ENCODE peak calls at places on chromosome 10, in six cellular contexts. One of them, this sample, is unnamed.
A peak's percentile ranks its signal among the peaks of the same experiment; 100 is the strongest.

GRCh38 chr10:47033081-47033480 is 121.9 kb downstream of the PTPN20 start:
- DNase-seq in NCI-H2081: no peak
- DNase-seq in 8988T: no peak
- DNase-seq in activated CD4-positive, alpha-beta T cell treated with anti-CD3 and anti-CD28 coated beads, Interleukin-2, amount 10 ng/mL, durations not matched to agents 24 days and 14 days: no peak
- DNase-seq in activated T-helper 1 cell treated with anti-CD3 and anti-CD28 coated beads, Interleukin-12 subunit alpha, Interleukin-12 subunit beta, Interleukin-2, Interleukin-4 antibody, amounts not matched to agents 30 ng/mL and 10 ng/mL and 1 ng/mL, durations not matched to agents 14 hours and 24 hours and 36 hours: no peak
- DNase-seq in EH: no peak
- DNase-seq in this sample: peak; percentile 22

GRCh38 chr10:119406888-119407777 is 135.4 kb downstream of the RGS10 start:
- DNase-seq in NCI-H2081: no peak
- DNase-seq in 8988T: no peak
- DNase-seq in activated CD4-positive, alpha-beta T cell treated with anti-CD3 and anti-CD28 coated beads, Interleukin-2, amount 10 ng/mL, durations not matched to agents 24 days and 14 days: no peak
- DNase-seq in activated T-helper 1 cell treated with anti-CD3 and anti-CD28 coated beads, Interleukin-12 subunit alpha, Interleukin-12 subunit beta, Interleukin-2, Interleukin-4 antibody, amounts not matched to agents 30 ng/mL and 10 ng/mL and 1 ng/mL, durations not matched to agents 14 hours and 24 hours and 36 hours: no peak
- DNase-seq in EH: no peak
- DNase-seq in this sample: no peak

GRCh38 chr10:125037145-125037544 is 95.2 kb downstream of the ZRANB1 start:
- DNase-seq in NCI-H2081: no peak
- DNase-seq in 8988T: no peak
- DNase-seq in activated CD4-positive, alpha-beta T cell treated with anti-CD3 and anti-CD28 coated beads, Interleukin-2, amount 10 ng/mL, durations not matched to agents 24 days and 14 days: no peak
- DNase-seq in activated T-helper 1 cell treated with anti-CD3 and anti-CD28 coated beads, Interleukin-12 subunit alpha, Interleukin-12 subunit beta, Interleukin-2, Interleukin-4 antibody, amounts not matched to agents 30 ng/mL and 10 ng/mL and 1 ng/mL, durations not matched to agents 14 hours and 24 hours and 36 hours: no peak
- DNase-seq in EH: peak; percentile 93
- DNase-seq in this sample: no peak

GRCh38 chr10:26969145-26969926 is 108.6 kb upstream of the ABI1 start:
- DNase-seq in NCI-H2081: no peak
- DNase-seq in 8988T: no peak
- DNase-seq in activated CD4-positive, alpha-beta T cell treated with anti-CD3 and anti-CD28 coated beads, Interleukin-2, amount 10 ng/mL, durations not matched to agents 24 days and 14 days: peak; percentile 62
- DNase-seq in activated T-helper 1 cell treated with anti-CD3 and anti-CD28 coated beads, Interleukin-12 subunit alpha, Interleukin-12 subunit beta, Interleukin-2, Interleukin-4 antibody, amounts not matched to agents 30 ng/mL and 10 ng/mL and 1 ng/mL, durations not matched to agents 14 hours and 24 hours and 36 hours: no peak
- DNase-seq in EH: no peak
- DNase-seq in this sample: no peak

GRCh38 chr10:44756235-44756634 is 154.9 kb upstream of the TMEM72 start:
- DNase-seq in NCI-H2081: no peak
- DNase-seq in 8988T: no peak
- DNase-seq in activated CD4-positive, alpha-beta T cell treated with anti-CD3 and anti-CD28 coated beads, Interleukin-2, amount 10 ng/mL, durations not matched to agents 24 days and 14 days: no peak
- DNase-seq in activated T-helper 1 cell treated with anti-CD3 and anti-CD28 coated beads, Interleukin-12 subunit alpha, Interleukin-12 subunit beta, Interleukin-2, Interleukin-4 antibody, amounts not matched to agents 30 ng/mL and 10 ng/mL and 1 ng/mL, durations not matched to agents 14 hours and 24 hours and 36 hours: no peak
- DNase-seq in EH: peak; percentile 91
- DNase-seq in this sample: no peak

GRCh38 chr10:89115876-89116627 is 91.1 kb downstream of the CH25H start:
- DNase-seq in NCI-H2081: no peak
- DNase-seq in 8988T: no peak
- DNase-seq in activated CD4-positive, alpha-beta T cell treated with anti-CD3 and anti-CD28 coated beads, Interleukin-2, amount 10 ng/mL, durations not matched to agents 24 days and 14 days: no peak
- DNase-seq in activated T-helper 1 cell treated with anti-CD3 and anti-CD28 coated beads, Interleukin-12 subunit alpha, Interleukin-12 subunit beta, Interleukin-2, Interleukin-4 antibody, amounts not matched to agents 30 ng/mL and 10 ng/mL and 1 ng/mL, durations not matched to agents 14 hours and 24 hours and 36 hours: no peak
- DNase-seq in EH: peak; percentile 84
- DNase-seq in this sample: no peak

GRCh38 chr10:85862771-85863170 is 503.8 kb downstream of the GRID1 start:
- DNase-seq in NCI-H2081: no peak
- DNase-seq in 8988T: no peak
- DNase-seq in activated CD4-positive, alpha-beta T cell treated with anti-CD3 and anti-CD28 coated beads, Interleukin-2, amount 10 ng/mL, durations not matched to agents 24 days and 14 days: no peak
- DNase-seq in activated T-helper 1 cell treated with anti-CD3 and anti-CD28 coated beads, Interleukin-12 subunit alpha, Interleukin-12 subunit beta, Interleukin-2, Interleukin-4 antibody, amounts not matched to agents 30 ng/mL and 10 ng/mL and 1 ng/mL, durations not matched to agents 14 hours and 24 hours and 36 hours: no peak
- DNase-seq in EH: no peak
- DNase-seq in this sample: no peak

GRCh38 chr10:119333146-119333792 is 125.9 kb downstream of the GRK5 start:
- DNase-seq in NCI-H2081: no peak
- DNase-seq in 8988T: no peak
- DNase-seq in activated CD4-positive, alpha-beta T cell treated with anti-CD3 and anti-CD28 coated beads, Interleukin-2, amount 10 ng/mL, durations not matched to agents 24 days and 14 days: peak; percentile 75
- DNase-seq in activated T-helper 1 cell treated with anti-CD3 and anti-CD28 coated beads, Interleukin-12 subunit alpha, Interleukin-12 subunit beta, Interleukin-2, Interleukin-4 antibody, amounts not matched to agents 30 ng/mL and 10 ng/mL and 1 ng/mL, durations not matched to agents 14 hours and 24 hours and 36 hours: peak; percentile 28
- DNase-seq in EH: peak; percentile 56
- DNase-seq in this sample: no peak

GRCh38 chr10:84012831-84013458 is 126.4 kb upstream of the GHITM start:
- DNase-seq in NCI-H2081: no peak
- DNase-seq in 8988T: no peak
- DNase-seq in activated CD4-positive, alpha-beta T cell treated with anti-CD3 and anti-CD28 coated beads, Interleukin-2, amount 10 ng/mL, durations not matched to agents 24 days and 14 days: no peak
- DNase-seq in activated T-helper 1 cell treated with anti-CD3 and anti-CD28 coated beads, Interleukin-12 subunit alpha, Interleukin-12 subunit beta, Interleukin-2, Interleukin-4 antibody, amounts not matched to agents 30 ng/mL and 10 ng/mL and 1 ng/mL, durations not matched to agents 14 hours and 24 hours and 36 hours: no peak
- DNase-seq in EH: no peak
- DNase-seq in this sample: no peak

GRCh38 chr10:13809447-13809846 is 222.7 kb downstream of the PRPF18 start:
- DNase-seq in NCI-H2081: no peak
- DNase-seq in 8988T: no peak
- DNase-seq in activated CD4-positive, alpha-beta T cell treated with anti-CD3 and anti-CD28 coated beads, Interleukin-2, amount 10 ng/mL, durations not matched to agents 24 days and 14 days: no peak
- DNase-seq in activated T-helper 1 cell treated with anti-CD3 and anti-CD28 coated beads, Interleukin-12 subunit alpha, Interleukin-12 subunit beta, Interleukin-2, Interleukin-4 antibody, amounts not matched to agents 30 ng/mL and 10 ng/mL and 1 ng/mL, durations not matched to agents 14 hours and 24 hours and 36 hours: no peak
- DNase-seq in EH: no peak
- DNase-seq in this sample: no peak

GRCh38 chr10:88990528-88991160 is at the start of gene FAS:
- DNase-seq in NCI-H2081: no peak
- DNase-seq in 8988T: peak; percentile 58
- DNase-seq in activated CD4-positive, alpha-beta T cell treated with anti-CD3 and anti-CD28 coated beads, Interleukin-2, amount 10 ng/mL, durations not matched to agents 24 days and 14 days: peak; percentile 94
- DNase-seq in activated T-helper 1 cell treated with anti-CD3 and anti-CD28 coated beads, Interleukin-12 subunit alpha, Interleukin-12 subunit beta, Interleukin-2, Interleukin-4 antibody, amounts not matched to agents 30 ng/mL and 10 ng/mL and 1 ng/mL, durations not matched to agents 14 hours and 24 hours and 36 hours: peak; percentile 81
- DNase-seq in EH: peak; percentile 72
- DNase-seq in this sample: peak; percentile 92

GRCh38 chr10:77877461-77878344 is 48.9 kb downstream of the DLG5 start:
- DNase-seq in NCI-H2081: peak; percentile 70
- DNase-seq in 8988T: no peak
- DNase-seq in activated CD4-positive, alpha-beta T cell treated with anti-CD3 and anti-CD28 coated beads, Interleukin-2, amount 10 ng/mL, durations not matched to agents 24 days and 14 days: peak; percentile 60
- DNase-seq in activated T-helper 1 cell treated with anti-CD3 and anti-CD28 coated beads, Interleukin-12 subunit alpha, Interleukin-12 subunit beta, Interleukin-2, Interleukin-4 antibody, amounts not matched to agents 30 ng/mL and 10 ng/mL and 1 ng/mL, durations not matched to agents 14 hours and 24 hours and 36 hours: no peak
- DNase-seq in EH: peak; percentile 57
- DNase-seq in this sample: no peak

GRCh38 chr10:107708981-107709380 is 544.5 kb upstream of the SORCS1 start:
- DNase-seq in NCI-H2081: no peak
- DNase-seq in 8988T: no peak
- DNase-seq in activated CD4-positive, alpha-beta T cell treated with anti-CD3 and anti-CD28 coated beads, Interleukin-2, amount 10 ng/mL, durations not matched to agents 24 days and 14 days: no peak
- DNase-seq in activated T-helper 1 cell treated with anti-CD3 and anti-CD28 coated beads, Interleukin-12 subunit alpha, Interleukin-12 subunit beta, Interleukin-2, Interleukin-4 antibody, amounts not matched to agents 30 ng/mL and 10 ng/mL and 1 ng/mL, durations not matched to agents 14 hours and 24 hours and 36 hours: no peak
- DNase-seq in EH: no peak
- DNase-seq in this sample: no peak

GRCh38 chr10:49082767-49083166 is 32.6 kb downstream of the VSTM4 start:
- DNase-seq in NCI-H2081: no peak
- DNase-seq in 8988T: no peak
- DNase-seq in activated CD4-positive, alpha-beta T cell treated with anti-CD3 and anti-CD28 coated beads, Interleukin-2, amount 10 ng/mL, durations not matched to agents 24 days and 14 days: no peak
- DNase-seq in activated T-helper 1 cell treated with anti-CD3 and anti-CD28 coated beads, Interleukin-12 subunit alpha, Interleukin-12 subunit beta, Interleukin-2, Interleukin-4 antibody, amounts not matched to agents 30 ng/mL and 10 ng/mL and 1 ng/mL, durations not matched to agents 14 hours and 24 hours and 36 hours: no peak
- DNase-seq in EH: no peak
- DNase-seq in this sample: no peak

GRCh38 chr10:124560377-124560776 is 98.8 kb downstream of the LHPP start:
- DNase-seq in NCI-H2081: no peak
- DNase-seq in 8988T: no peak
- DNase-seq in activated CD4-positive, alpha-beta T cell treated with anti-CD3 and anti-CD28 coated beads, Interleukin-2, amount 10 ng/mL, durations not matched to agents 24 days and 14 days: no peak
- DNase-seq in activated T-helper 1 cell treated with anti-CD3 and anti-CD28 coated beads, Interleukin-12 subunit alpha, Interleukin-12 subunit beta, Interleukin-2, Interleukin-4 antibody, amounts not matched to agents 30 ng/mL and 10 ng/mL and 1 ng/mL, durations not matched to agents 14 hours and 24 hours and 36 hours: no peak
- DNase-seq in EH: peak; percentile 78
- DNase-seq in this sample: no peak

GRCh38 chr10:71860243-71861029 is 9.4 kb upstream of the PSAP start:
- DNase-seq in NCI-H2081: peak; percentile 43
- DNase-seq in 8988T: peak; percentile 68
- DNase-seq in activated CD4-positive, alpha-beta T cell treated with anti-CD3 and anti-CD28 coated beads, Interleukin-2, amount 10 ng/mL, durations not matched to agents 24 days and 14 days: peak; percentile 63
- DNase-seq in activated T-helper 1 cell treated with anti-CD3 and anti-CD28 coated beads, Interleukin-12 subunit alpha, Interleukin-12 subunit beta, Interleukin-2, Interleukin-4 antibody, amounts not matched to agents 30 ng/mL and 10 ng/mL and 1 ng/mL, durations not matched to agents 14 hours and 24 hours and 36 hours: no peak
- DNase-seq in EH: peak; percentile 100
- DNase-seq in this sample: peak; percentile 82

GRCh38 chr10:91758303-91759146 is 39.7 kb upstream of the TNKS2 start:
- DNase-seq in NCI-H2081: peak; percentile 6
- DNase-seq in 8988T: no peak
- DNase-seq in activated CD4-positive, alpha-beta T cell treated with anti-CD3 and anti-CD28 coated beads, Interleukin-2, amount 10 ng/mL, durations not matched to agents 24 days and 14 days: no peak
- DNase-seq in activated T-helper 1 cell treated with anti-CD3 and anti-CD28 coated beads, Interleukin-12 subunit alpha, Interleukin-12 subunit beta, Interleukin-2, Interleukin-4 antibody, amounts not matched to agents 30 ng/mL and 10 ng/mL and 1 ng/mL, durations not matched to agents 14 hours and 24 hours and 36 hours: no peak
- DNase-seq in EH: peak; percentile 53
- DNase-seq in this sample: no peak

GRCh38 chr10:116080553-116080952 is 192.5 kb downstream of the GFRA1 start:
- DNase-seq in NCI-H2081: no peak
- DNase-seq in 8988T: peak; percentile 17
- DNase-seq in activated CD4-positive, alpha-beta T cell treated with anti-CD3 and anti-CD28 coated beads, Interleukin-2, amount 10 ng/mL, durations not matched to agents 24 days and 14 days: no peak
- DNase-seq in activated T-helper 1 cell treated with anti-CD3 and anti-CD28 coated beads, Interleukin-12 subunit alpha, Interleukin-12 subunit beta, Interleukin-2, Interleukin-4 antibody, amounts not matched to agents 30 ng/mL and 10 ng/mL and 1 ng/mL, durations not matched to agents 14 hours and 24 hours and 36 hours: no peak
- DNase-seq in EH: peak; percentile 12
- DNase-seq in this sample: no peak

GRCh38 chr10:30445716-30446115 is 11.7 kb downstream of the MAP3K8 start:
- DNase-seq in NCI-H2081: no peak
- DNase-seq in 8988T: no peak
- DNase-seq in activated CD4-positive, alpha-beta T cell treated with anti-CD3 and anti-CD28 coated beads, Interleukin-2, amount 10 ng/mL, durations not matched to agents 24 days and 14 days: no peak
- DNase-seq in activated T-helper 1 cell treated with anti-CD3 and anti-CD28 coated beads, Interleukin-12 subunit alpha, Interleukin-12 subunit beta, Interleukin-2, Interleukin-4 antibody, amounts not matched to agents 30 ng/mL and 10 ng/mL and 1 ng/mL, durations not matched to agents 14 hours and 24 hours and 36 hours: no peak
- DNase-seq in EH: peak; percentile 97
- DNase-seq in this sample: no peak

GRCh38 chr10:14949291-14949690 is 4.6 kb downstream of the DCLRE1C start:
- DNase-seq in NCI-H2081: no peak
- DNase-seq in 8988T: no peak
- DNase-seq in activated CD4-positive, alpha-beta T cell treated with anti-CD3 and anti-CD28 coated beads, Interleukin-2, amount 10 ng/mL, durations not matched to agents 24 days and 14 days: no peak
- DNase-seq in activated T-helper 1 cell treated with anti-CD3 and anti-CD28 coated beads, Interleukin-12 subunit alpha, Interleukin-12 subunit beta, Interleukin-2, Interleukin-4 antibody, amounts not matched to agents 30 ng/mL and 10 ng/mL and 1 ng/mL, durations not matched to agents 14 hours and 24 hours and 36 hours: no peak
- DNase-seq in EH: no peak
- DNase-seq in this sample: no peak

GRCh38 chr10:44301781-44302400 is 83.0 kb downstream of the CXCL12 start:
- DNase-seq in NCI-H2081: no peak
- DNase-seq in 8988T: no peak
- DNase-seq in activated CD4-positive, alpha-beta T cell treated with anti-CD3 and anti-CD28 coated beads, Interleukin-2, amount 10 ng/mL, durations not matched to agents 24 days and 14 days: no peak
- DNase-seq in activated T-helper 1 cell treated with anti-CD3 and anti-CD28 coated beads, Interleukin-12 subunit alpha, Interleukin-12 subunit beta, Interleukin-2, Interleukin-4 antibody, amounts not matched to agents 30 ng/mL and 10 ng/mL and 1 ng/mL, durations not matched to agents 14 hours and 24 hours and 36 hours: no peak
- DNase-seq in EH: peak; percentile 22
- DNase-seq in this sample: no peak

GRCh38 chr10:59709472-59710125 is at the start of gene SLC16A9:
- DNase-seq in NCI-H2081: peak; percentile 32
- DNase-seq in 8988T: peak; percentile 67
- DNase-seq in activated CD4-positive, alpha-beta T cell treated with anti-CD3 and anti-CD28 coated beads, Interleukin-2, amount 10 ng/mL, durations not matched to agents 24 days and 14 days: peak; percentile 90
- DNase-seq in activated T-helper 1 cell treated with anti-CD3 and anti-CD28 coated beads, Interleukin-12 subunit alpha, Interleukin-12 subunit beta, Interleukin-2, Interleukin-4 antibody, amounts not matched to agents 30 ng/mL and 10 ng/mL and 1 ng/mL, durations not matched to agents 14 hours and 24 hours and 36 hours: peak; percentile 67
- DNase-seq in EH: peak; percentile 27
- DNase-seq in this sample: peak; percentile 46

GRCh38 chr10:59757966-59758365 is 4.7 kb upstream of the MRLN start:
- DNase-seq in NCI-H2081: no peak
- DNase-seq in 8988T: no peak
- DNase-seq in activated CD4-positive, alpha-beta T cell treated with anti-CD3 and anti-CD28 coated beads, Interleukin-2, amount 10 ng/mL, durations not matched to agents 24 days and 14 days: no peak
- DNase-seq in activated T-helper 1 cell treated with anti-CD3 and anti-CD28 coated beads, Interleukin-12 subunit alpha, Interleukin-12 subunit beta, Interleukin-2, Interleukin-4 antibody, amounts not matched to agents 30 ng/mL and 10 ng/mL and 1 ng/mL, durations not matched to agents 14 hours and 24 hours and 36 hours: no peak
- DNase-seq in EH: peak; percentile 14
- DNase-seq in this sample: no peak

GRCh38 chr10:62045765-62046521 is 144.4 kb downstream of the ARID5B start:
- DNase-seq in NCI-H2081: no peak
- DNase-seq in 8988T: no peak
- DNase-seq in activated CD4-positive, alpha-beta T cell treated with anti-CD3 and anti-CD28 coated beads, Interleukin-2, amount 10 ng/mL, durations not matched to agents 24 days and 14 days: no peak
- DNase-seq in activated T-helper 1 cell treated with anti-CD3 and anti-CD28 coated beads, Interleukin-12 subunit alpha, Interleukin-12 subunit beta, Interleukin-2, Interleukin-4 antibody, amounts not matched to agents 30 ng/mL and 10 ng/mL and 1 ng/mL, durations not matched to agents 14 hours and 24 hours and 36 hours: no peak
- DNase-seq in EH: peak; percentile 99
- DNase-seq in this sample: no peak

GRCh38 chr10:86413046-86413728 is 46.6 kb upstream of the GRID1 start:
- DNase-seq in NCI-H2081: no peak
- DNase-seq in 8988T: no peak
- DNase-seq in activated CD4-positive, alpha-beta T cell treated with anti-CD3 and anti-CD28 coated beads, Interleukin-2, amount 10 ng/mL, durations not matched to agents 24 days and 14 days: peak; percentile 80
- DNase-seq in activated T-helper 1 cell treated with anti-CD3 and anti-CD28 coated beads, Interleukin-12 subunit alpha, Interleukin-12 subunit beta, Interleukin-2, Interleukin-4 antibody, amounts not matched to agents 30 ng/mL and 10 ng/mL and 1 ng/mL, durations not matched to agents 14 hours and 24 hours and 36 hours: no peak
- DNase-seq in EH: peak; percentile 77
- DNase-seq in this sample: no peak

GRCh38 chr10:131556897-131557500 is 245.5 kb upstream of the TCERG1L start:
- DNase-seq in NCI-H2081: no peak
- DNase-seq in 8988T: no peak
- DNase-seq in activated CD4-positive, alpha-beta T cell treated with anti-CD3 and anti-CD28 coated beads, Interleukin-2, amount 10 ng/mL, durations not matched to agents 24 days and 14 days: no peak
- DNase-seq in activated T-helper 1 cell treated with anti-CD3 and anti-CD28 coated beads, Interleukin-12 subunit alpha, Interleukin-12 subunit beta, Interleukin-2, Interleukin-4 antibody, amounts not matched to agents 30 ng/mL and 10 ng/mL and 1 ng/mL, durations not matched to agents 14 hours and 24 hours and 36 hours: no peak
- DNase-seq in EH: no peak
- DNase-seq in this sample: no peak

This sample was measured in left lobe of liver.